ENCODE peak calls at places on chromosome 19, in six cellular contexts. J, V, Q, X, R and O are unnamed samples.

GRCh38 chr19:12198136-12198535 is 35.2 kb downstream of the ZNF136 start:
- DNase-seq in X (no peak), Q (no peak), V (no peak), R (no peak), J (no peak), O (no peak)

GRCh38 chr19:34972163-34972705 is 8.2 kb upstream of the ZNF792 start:
- DNase-seq in J (no peak), V (no peak), X (no peak), Q (no peak), R (no peak), O (no peak)

GRCh38 chr19:40597329-40597838 is 3.8 kb upstream of the LTBP4 start:
- DNase-seq in R (no peak), X (no peak), V (no peak), J (no peak), Q (no peak), O (no peak)

GRCh38 chr19:53942001-53942786 is 20.5 kb upstream of the CACNG8 start:
- DNase-seq in J (no peak), R (peak), Q (no peak), X (peak), V (peak), O (no peak)

GRCh38 chr19:30056580-30056979 is 114.5 kb downstream of the URI1 start:
- DNase-seq in Q (no peak), V (no peak), J (no peak), X (no peak), R (no peak), O (no peak)

GRCh38 chr19:53504903-53505302 is 33.0 kb upstream of the ZNF331 start:
- DNase-seq in Q (no peak), V (no peak), J (no peak), X (no peak), R (no peak), O (no peak)

GRCh38 chr19:15252398-15253018 is 20.3 kb upstream of the EPHX3 start:
- DNase-seq in R (peak), J (peak), Q (no peak), V (peak), X (no peak), O (no peak)

GRCh38 chr19:55091126-55091910 is 15.6 kb downstream of the EPS8L1 start:
- DNase-seq in R (no peak), Q (no peak), J (no peak), X (no peak), V (no peak), O (no peak)

GRCh38 chr19:51195616-51196015 is 29.3 kb upstream of the CD33 start:
- DNase-seq in X (no peak), Q (no peak), J (no peak), V (no peak), R (no peak), O (no peak)

GRCh38 chr19:31892060-31892459 is 453.4 kb upstream of the ZNF507 start:
- DNase-seq in R (no peak), V (no peak), X (no peak), J (no peak), Q (no peak), O (no peak)

GRCh38 chr19:11580665-11581418 is 3.4 kb upstream of the ACP5 start:
- DNase-seq in X (no peak), Q (no peak), J (peak), R (no peak), V (no peak), O (peak)

GRCh38 chr19:29514525-29515232 is 11.1 kb upstream of the VSTM2B start:
- DNase-seq in R (no peak), Q (no peak), J (no peak), X (no peak), V (no peak), O (no peak)

GRCh38 chr19:49570138-49570856 is 10.1 kb downstream of the NOSIP start:
- DNase-seq in R (peak), Q (peak), J (peak), V (peak), X (peak), O (peak)

GRCh38 chr19:6516018-6516658 is 14.0 kb upstream of the TUBB4A start:
- DNase-seq in R (peak), V (peak), J (peak), X (peak), Q (peak), O (peak)

GRCh38 chr19:50399368-50399745 is 15.2 kb downstream of the POLD1 start:
- DNase-seq in R (no peak), J (no peak), X (no peak), Q (no peak), V (no peak), O (no peak)

GRCh38 chr19:9009935-9010651 is at the start of gene MUC16:
- DNase-seq in V (no peak), Q (no peak), R (peak), X (no peak), J (no peak), O (no peak)

GRCh38 chr19:6663236-6664187 is 6.4 kb downstream of the TNFSF14 start:
- DNase-seq in Q (peak), J (no peak), R (no peak), X (no peak), V (no peak), O (no peak)

GRCh38 chr19:28463493-28464053 is 749.4 kb downstream of the UQCRFS1 start:
- DNase-seq in V (no peak), X (no peak), Q (no peak), J (no peak), R (no peak), O (no peak)

GRCh38 chr19:28454083-28454482 is 758.9 kb downstream of the UQCRFS1 start:
- DNase-seq in V (no peak), Q (no peak), J (no peak), R (no peak), X (no peak), O (no peak)

GRCh38 chr19:28456264-28456663 is 756.7 kb downstream of the UQCRFS1 start:
- DNase-seq in Q (no peak), X (no peak), R (no peak), V (no peak), J (no peak), O (no peak)

GRCh38 chr19:28456708-28457320 is 756.1 kb downstream of the UQCRFS1 start:
- DNase-seq in V (no peak), Q (no peak), X (no peak), R (no peak), J (no peak), O (no peak)

GRCh38 chr19:28457620-28458019 is 755.3 kb downstream of the UQCRFS1 start:
- DNase-seq in X (no peak), R (no peak), V (no peak), J (no peak), Q (no peak), O (no peak)
- H3K14ac ChIP-seq in X (no peak), R (no peak), V (no peak), J (no peak), Q (no peak), O (no peak)

GRCh38 chr19:1671716-1672037 is 19.3 kb upstream of the TCF3 start:
- DNase-seq in Q (no peak), J (no peak), R (peak), X (no peak), V (no peak), O (no peak)
- H3K14ac ChIP-seq in Q (no peak), J (no peak), R (no peak), X (no peak), V (no peak), O (no peak)

GRCh38 chr19:14127176-14127575 is 9.2 kb downstream of the ASF1B start:
- DNase-seq in V (no peak), Q (no peak), J (no peak), X (no peak), R (no peak), O (no peak)
- H3K14ac ChIP-seq in V (no peak), Q (no peak), J (no peak), X (no peak), R (no peak), O (no peak)

GRCh38 chr19:1440418-1440801 is 2.2 kb downstream of the RPS15 start:
- DNase-seq in R (no peak), X (no peak), Q (no peak), V (no peak), J (no peak), O (no peak)

GRCh38 chr19:1435378-1435989 is 2.7 kb upstream of the RPS15 start:
- DNase-seq in J (no peak), V (no peak), Q (no peak), R (no peak), X (no peak), O (no peak)

GRCh38 chr19:1438933-1439358 is 750 bp downstream of the RPS15 start:
- DNase-seq in Q (no peak), V (no peak), J (no peak), R (no peak), X (no peak), O (no peak)

GRCh38 chr19:1438035-1438932 is at the start of gene RPS15:
- DNase-seq in X (peak), V (peak), R (peak), J (peak), Q (peak), O (peak)

GRCh38 chr19:1437609-1438008 is 587 bp upstream of the RPS15 start:
- DNase-seq in X (no peak), J (no peak), R (no peak), V (no peak), Q (no peak), O (no peak)
- H3K14ac ChIP-seq in X (no peak), J (no peak), R (no peak), V (no peak), Q (no peak), O (no peak)